ENCODE peak calls at places on chromosomes 1 and 21, in six cellular contexts. N is IMR-90, Q is H9, V is H1, P is trophoblast cell, Y is neuronal stem cell. Z is an unnamed sample.

GRCh38 chr1:236854602-236854978 is 59.5 kb downstream of the MTR start:
- DNase-seq in Q (no peak), V (no peak), N (peak; percentile 46), P (peak; percentile 68), Y (no peak), Z (peak; percentile 27)

GRCh38 chr1:32051706-32052105 is 21.0 kb upstream of the TMEM39B start:
- DNase-seq in P (no peak), Q (no peak), Y (no peak), V (no peak), N (no peak), Z (no peak)

GRCh38 chr1:12477936-12478611 is 139.9 kb downstream of the DHRS3 start:
- DNase-seq in P (no peak), V (no peak), Y (no peak), Q (no peak), N (peak; percentile 99), Z (peak; percentile 46)

GRCh38 chr1:88763649-88764406 is 79.8 kb downstream of the PKN2 start:
- DNase-seq in Y (no peak), V (no peak), Q (no peak), N (peak; percentile 66), P (no peak), Z (peak; percentile 19)

GRCh38 chr1:154420961-154421924 is 16.1 kb downstream of the IL6R start:
- DNase-seq in P (no peak), N (no peak), Q (no peak), V (no peak), Y (no peak), Z (no peak)

GRCh38 chr1:169060906-169061683 is 45.4 kb upstream of the ATP1B1 start:
- DNase-seq in V (no peak), Q (no peak), Y (no peak), P (no peak), N (no peak), Z (peak; percentile 60)

GRCh38 chr1:43547538-43548072 is 16.9 kb downstream of the PTPRF start:
- DNase-seq in Q (no peak), N (no peak), Y (no peak), P (no peak), V (no peak), Z (no peak)

GRCh38 chr1:182279724-182280506 is 111.7 kb downstream of the GLUL start:
- DNase-seq in Y (peak; percentile 46), Q (peak; percentile 36), V (no peak), P (no peak), N (no peak), Z (no peak)

GRCh38 chr1:223307544-223307943 is 56.4 kb downstream of the SUSD4 start:
- DNase-seq in N (no peak), P (no peak), Q (no peak), Y (no peak), V (no peak), Z (no peak)

GRCh38 chr1:172069535-172069934 is 228.2 kb downstream of the DNM3 start:
- DNase-seq in V (no peak), Y (no peak), Q (no peak), N (peak; percentile 24), P (no peak), Z (no peak)

GRCh38 chr1:193749868-193750267 is 563.5 kb upstream of the B3GALT2 start:
- DNase-seq in P (no peak), Y (no peak), Q (no peak), V (no peak), N (no peak), Z (no peak)

GRCh38 chr1:228393268-228393699 is 13.4 kb downstream of the TRIM11 start:
- DNase-seq in Q (no peak), V (no peak), N (peak; percentile 73), Y (no peak), P (peak; percentile 21), Z (peak; percentile 57)

GRCh38 chr1:45018599-45019230 is 6.7 kb downstream of the UROD start:
- DNase-seq in Q (peak; percentile 82), P (peak; percentile 61), V (no peak), N (peak; percentile 53), Y (peak; percentile 58), Z (peak; percentile 60)

GRCh38 chr1:59967780-59968179 is 41.2 kb upstream of the CYP2J2 start:
- DNase-seq in Q (no peak), P (no peak), V (no peak), N (no peak), Y (no peak), Z (no peak)

GRCh38 chr1:76625887-76626286 is 241.4 kb upstream of the ST6GALNAC5 start:
- DNase-seq in P (no peak), V (no peak), N (no peak), Q (no peak), Y (no peak), Z (no peak)

GRCh38 chr1:3890389-3891328 is 9.4 kb downstream of the C1orf174 start:
- DNase-seq in Y (no peak), Q (no peak), P (no peak), V (no peak), N (no peak), Z (no peak)

GRCh38 chr1:213337025-213337678 is 286.1 kb downstream of the RPS6KC1 start:
- DNase-seq in Q (no peak), Y (no peak), V (no peak), P (no peak), N (no peak), Z (no peak)

DNA sequence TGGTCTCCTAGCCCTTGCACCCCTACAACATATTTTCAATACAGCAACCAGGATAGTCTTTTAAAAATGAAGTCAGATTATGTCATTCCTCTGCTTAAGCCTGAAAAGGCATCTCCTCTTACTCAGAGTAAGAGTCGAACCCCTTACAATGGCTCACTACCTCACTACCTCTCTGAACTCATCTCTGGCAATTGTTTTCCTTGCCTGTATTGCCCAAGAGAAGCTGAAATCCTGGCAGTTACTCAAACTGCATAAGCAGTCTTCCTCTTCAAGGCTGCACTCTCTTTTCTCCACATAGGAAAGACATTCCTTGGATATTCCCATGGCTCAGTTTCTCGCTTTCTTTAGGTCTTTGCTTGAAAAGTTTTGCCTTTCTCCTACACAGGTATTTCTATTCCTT is 22.7 kb downstream of the CLDN8 start:
- DNase-seq in Q (no peak), P (no peak), Y (no peak), N (no peak), V (no peak), Z (no peak)
- H2BK5ac ChIP-seq in Q (no peak overlapping the region), P (no peak overlapping the region), Y (no peak overlapping the region), N (no peak overlapping the region), V (no peak overlapping the region), Z (no peak overlapping the region)

GRCh38 chr1:109115685-109116084 is 1.8 kb downstream of the ELAPOR1 start:
- DNase-seq in P (no peak), V (no peak), Q (no peak), Y (no peak), N (no peak), Z (no peak)

GRCh38 chr1:109120356-109120755 is 6.4 kb downstream of the ELAPOR1 start:
- DNase-seq in V (no peak), P (no peak), N (no peak), Y (no peak), Q (no peak), Z (no peak)

GRCh38 chr1:109113787-109114568 is at the start of gene ELAPOR1:
- DNase-seq in Q (peak; percentile 80), P (peak; percentile 27), V (no peak), Y (peak; percentile 44), N (peak; percentile 19), Z (no peak)

GRCh38 chr1:109112652-109113285 is 1.1 kb upstream of the ELAPOR1 start:
- DNase-seq in Y (peak; percentile 96), V (peak; percentile 85), Q (peak; percentile 97), P (peak; percentile 93), N (peak; percentile 85), Z (peak; percentile 92)

DNA sequence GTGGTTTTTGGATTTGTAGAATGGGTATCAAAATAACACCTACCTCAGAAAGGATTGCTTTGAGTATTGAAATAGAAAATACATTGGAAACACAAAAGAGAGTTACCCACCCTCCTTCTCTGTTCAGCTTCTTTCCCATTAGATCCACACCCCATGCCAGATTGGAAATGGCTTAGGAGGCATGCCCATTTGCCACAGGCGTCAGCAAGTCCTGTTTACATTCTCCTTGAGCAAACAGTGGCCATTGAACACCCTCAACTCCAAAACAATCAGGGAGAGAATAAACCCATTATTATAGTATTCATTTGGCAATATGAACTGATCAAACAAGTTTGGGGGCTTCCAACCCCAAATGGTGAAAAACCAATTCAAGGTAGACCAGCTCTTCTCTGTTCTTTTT is 2.4 kb downstream of the ELAPOR1 start:
- DNase-seq in N (no peak), P (no peak), Q (no peak), Y (no peak), V (no peak), Z (no peak)
- H3K14ac ChIP-seq in N (no peak overlapping the region), P (no peak overlapping the region), Q (no peak overlapping the region), Y (no peak overlapping the region), V (no peak overlapping the region), Z (no peak overlapping the region)

GRCh38 chr1:208241541-208241940 is 2.6 kb downstream of the PLXNA2 start:
- DNase-seq in P (no peak), Y (no peak), Q (no peak), N (no peak), V (no peak), Z (no peak)

GRCh38 chr1:208243522-208243850 is 698 bp downstream of the PLXNA2 start:
- DNase-seq in P (no peak), Y (no peak), Q (no peak), N (no peak), V (no peak), Z (no peak)

GRCh38 chr1:208243851-208244583 is at the start of gene PLXNA2:
- DNase-seq in Q (peak; percentile 91), Y (peak; percentile 79), P (peak; percentile 40), N (peak; percentile 52), V (no peak), Z (peak; percentile 75)

GRCh38 chr1:208242186-208242585 is 2.0 kb downstream of the PLXNA2 start:
- DNase-seq in Y (no peak), P (no peak), Q (no peak), N (no peak), V (no peak), Z (no peak)

DNA sequence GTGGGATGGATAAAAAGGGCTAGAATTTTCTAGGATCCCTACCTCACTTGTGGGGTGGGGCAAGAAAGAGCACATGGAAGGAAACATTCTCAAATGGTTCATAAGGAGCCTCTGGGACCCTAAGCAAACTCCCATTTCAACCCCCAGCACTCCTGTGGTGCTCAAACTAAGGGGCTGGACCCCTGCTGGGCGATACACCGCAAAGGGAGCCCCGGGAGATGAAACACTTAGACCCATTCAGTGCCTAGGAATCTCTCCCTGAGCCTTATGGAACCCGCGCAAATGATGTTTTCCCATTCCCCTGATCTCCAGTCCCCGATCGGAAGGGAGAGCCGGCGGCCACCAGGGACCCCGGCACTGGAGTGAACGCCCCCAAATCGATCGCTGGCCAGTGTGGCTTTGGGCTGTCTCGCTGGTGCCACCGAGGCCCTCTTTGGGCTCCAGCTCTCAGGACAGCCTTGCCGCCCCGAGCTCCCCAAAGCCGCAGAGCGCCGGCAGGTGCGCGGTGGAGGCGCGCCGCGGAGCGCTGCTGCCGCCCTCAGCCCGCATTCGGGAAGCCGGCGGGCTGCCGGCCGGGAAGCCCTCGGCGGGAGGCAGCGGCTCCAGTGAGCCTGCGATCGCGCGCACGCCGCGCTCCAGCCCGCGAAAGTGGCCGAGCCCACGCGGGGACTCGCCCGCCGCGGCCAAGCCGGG is 1.2 kb downstream of the PLXNA2 start:
- DNase-seq in Q (no peak), Y (no peak), N (no peak), V (no peak), P (no peak), Z (no peak)
- H3K18ac ChIP-seq in Q (no peak overlapping the region), Y (peak overlapping the region; percentile 90), N (no peak overlapping the region), V (no peak overlapping the region), P (peak overlapping the region; percentile 91), Z (no peak overlapping the region)

DNA sequence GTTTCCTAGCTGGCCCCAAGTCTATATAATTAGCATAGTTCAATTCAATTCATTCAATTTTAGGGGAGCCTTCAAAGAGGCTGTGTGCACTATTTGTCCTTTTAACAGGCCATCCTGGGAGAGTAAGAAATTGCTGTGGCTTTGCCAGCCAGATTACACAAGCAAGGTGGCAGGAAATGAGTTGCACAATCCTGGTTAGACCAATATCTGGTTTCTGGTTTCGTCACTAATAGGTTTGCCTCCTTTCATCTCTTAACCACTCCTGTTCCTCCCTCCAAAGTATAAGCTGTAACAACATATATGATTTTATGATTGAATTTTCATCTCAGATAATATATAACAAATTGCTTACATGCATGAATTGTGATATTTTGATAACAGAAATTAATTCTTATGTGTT is 84.1 kb upstream of the NEGR1 start:
- DNase-seq in Q (no peak), V (no peak), P (no peak), Y (no peak), N (peak; percentile 32), Z (peak; percentile 26)
- H2BK5ac ChIP-seq in Q (no peak overlapping the region), V (no peak overlapping the region), P (no peak overlapping the region), Y (no peak overlapping the region), N (no peak overlapping the region), Z (no peak overlapping the region)